ENCODE peak calls at places on chromosome 10, in four cellular contexts. Y, I, D and L are unnamed samples.

GRCh38 chr10:126135939-126136595 is 239.7 kb downstream of the FANK1 start:
- DNase-seq in I (no peak), D (no peak), Y (no peak), L (no peak)

GRCh38 chr10:68271104-68271882 is 39.4 kb upstream of the ATOH7 start:
- DNase-seq in D (no peak), I (no peak), Y (no peak), L (peak; percentile 26)

GRCh38 chr10:5960070-5960972 is 17.0 kb downstream of the IL15RA start:
- DNase-seq in Y (no peak), I (no peak), D (no peak), L (peak; percentile 67)

GRCh38 chr10:100713049-100713858 is 32.1 kb upstream of the PAX2 start:
- DNase-seq in I (no peak), D (no peak), Y (no peak), L (peak; percentile 38)

GRCh38 chr10:29658984-29659769 is 24.4 kb upstream of the SVIL start:
- DNase-seq in Y (peak; percentile 97), D (peak; percentile 88), I (peak; percentile 94), L (peak; percentile 13)

GRCh38 chr10:67664936-67665335 is 31.1 kb downstream of the CTNNA3 start:
- DNase-seq in I (no peak), D (no peak), Y (no peak), L (no peak)

GRCh38 chr10:87852092-87852491 is 11.2 kb downstream of the KLLN start:
- DNase-seq in I (no peak), D (no peak), Y (no peak), L (no peak)

GRCh38 chr10:22017283-22018020 is 13.9 kb upstream of the DNAJC1 start:
- DNase-seq in D (no peak), I (no peak), Y (no peak), L (peak; percentile 74)

GRCh38 chr10:130751851-130752250 is 559.7 kb downstream of the TCERG1L start:
- DNase-seq in I (no peak), Y (no peak), D (no peak), L (no peak)

GRCh38 chr10:75111906-75112703 is 649 bp downstream of the SAMD8 start:
- DNase-seq in D (peak; percentile 48), Y (peak; percentile 1), I (no peak), L (peak; percentile 69)

GRCh38 chr10:58856508-58857240 is 319.8 kb upstream of the PHYHIPL start:
- DNase-seq in D (peak; percentile 84), I (peak; percentile 92), Y (peak; percentile 24), L (no peak)

GRCh38 chr10:118922226-118922625 is 107.3 kb upstream of the NANOS1 start:
- DNase-seq in D (no peak), Y (no peak), I (no peak), L (no peak)

GRCh38 chr10:84860855-84861254 is 532.5 kb downstream of the CCSER2 start:
- DNase-seq in Y (no peak), I (no peak), D (no peak), L (no peak)

GRCh38 chr10:77287647-77288120 is 349.9 kb downstream of the KCNMA1 start:
- DNase-seq in Y (no peak), D (no peak), I (no peak), L (no peak)

GRCh38 chr10:10359263-10359662 is 658.4 kb upstream of the CELF2 start:
- DNase-seq in I (no peak), D (no peak), Y (no peak), L (no peak)

GRCh38 chr10:78686444-78687060 is 382.2 kb upstream of the ZMIZ1 start:
- DNase-seq in Y (no peak), D (no peak), I (no peak), L (no peak)

GRCh38 chr10:114905450-114905849 is 32.5 kb upstream of the TRUB1 start:
- DNase-seq in Y (peak; percentile 55), D (peak; percentile 35), I (no peak), L (no peak)

GRCh38 chr10:36182059-36182654 is 540.1 kb upstream of the FZD8 start:
- DNase-seq in Y (no peak), D (no peak), I (no peak), L (no peak)

GRCh38 chr10:73096041-73096451 is 620 bp downstream of the P4HA1 start:
- DNase-seq in Y (no peak), I (no peak), D (no peak), L (peak; percentile 55)

GRCh38 chr10:6973904-6974303 is 393.8 kb upstream of the PRKCQ start:
- DNase-seq in D (no peak), Y (no peak), I (no peak), L (no peak)

GRCh38 chr10:1538121-1538520 is 199.2 kb downstream of the ADARB2 start:
- DNase-seq in D (no peak), Y (no peak), I (no peak), L (no peak)

GRCh38 chr10:59175538-59176240 is 754 bp upstream of the PHYHIPL start:
- DNase-seq in I (no peak), Y (no peak), D (peak; percentile 40), L (no peak)

GRCh38 chr10:12847361-12847975 is 154.0 kb downstream of the CCDC3 start:
- DNase-seq in Y (peak; percentile 43), I (no peak), D (no peak), L (peak; percentile 48)

GRCh38 chr10:28367865-28368541 is 65.1 kb upstream of the MPP7 start:
- DNase-seq in D (no peak), Y (no peak), I (no peak), L (no peak)

GRCh38 chr10:7152341-7152740 is 258.5 kb downstream of the SFMBT2 start:
- DNase-seq in D (no peak), I (no peak), Y (no peak), L (no peak)

GRCh38 chr10:73894245-73894971 is 16.5 kb upstream of the PLAU start:
- DNase-seq in Y (no peak), I (no peak), D (no peak), L (no peak)

GRCh38 chr10:114718386-114718785 is 60.3 kb upstream of the ABLIM1 start:
- DNase-seq in I (no peak), Y (no peak), D (no peak), L (no peak)

GRCh38 chr10:78512205-78512550 is 478.5 kb downstream of the RPS24 start:
- DNase-seq in D (no peak), Y (no peak), I (no peak), L (no peak)

GRCh38 chr10:15365690-15366089 is 5.4 kb downstream of the FAM171A1 start:
- DNase-seq in I (no peak), D (no peak), Y (no peak), L (no peak)

GRCh38 chr10:15361131-15361530 is 10.0 kb downstream of the FAM171A1 start:
- DNase-seq in D (no peak), I (no peak), Y (no peak), L (no peak)

GRCh38 chr10:15360566-15360965 is 10.5 kb downstream of the FAM171A1 start:
- DNase-seq in I (no peak), Y (no peak), D (no peak), L (no peak)

GRCh38 chr10:15367296-15367830 is 3.7 kb downstream of the FAM171A1 start:
- DNase-seq in D (peak; percentile 33), Y (no peak), I (no peak), L (no peak)

DNA sequence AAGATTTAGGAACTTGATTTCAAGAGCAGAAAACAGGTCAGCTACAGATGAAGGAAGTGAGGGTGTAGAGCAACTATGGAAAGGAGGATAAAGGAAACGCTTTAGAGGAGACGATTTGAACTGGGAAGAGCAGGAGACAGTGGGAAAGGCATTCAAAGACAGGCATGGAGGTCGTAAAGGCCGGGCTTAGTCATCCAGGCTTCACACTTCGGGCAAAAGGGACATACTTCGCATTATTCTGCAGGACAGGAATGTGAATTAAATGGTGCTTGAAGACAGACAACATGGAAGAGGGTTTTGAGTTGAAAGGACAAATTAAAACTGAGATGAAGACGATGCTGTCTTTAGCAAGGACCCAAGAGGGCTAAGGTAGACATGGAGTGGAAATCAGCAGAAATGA is 8.1 kb downstream of the FAM171A1 start:
- DNase-seq in Y (no peak), D (no peak), I (no peak), L (no peak)
- TF ChIP-seq TCF7L2 in Y (no peak), D (no peak), I (no peak), L (no peak)

DNA sequence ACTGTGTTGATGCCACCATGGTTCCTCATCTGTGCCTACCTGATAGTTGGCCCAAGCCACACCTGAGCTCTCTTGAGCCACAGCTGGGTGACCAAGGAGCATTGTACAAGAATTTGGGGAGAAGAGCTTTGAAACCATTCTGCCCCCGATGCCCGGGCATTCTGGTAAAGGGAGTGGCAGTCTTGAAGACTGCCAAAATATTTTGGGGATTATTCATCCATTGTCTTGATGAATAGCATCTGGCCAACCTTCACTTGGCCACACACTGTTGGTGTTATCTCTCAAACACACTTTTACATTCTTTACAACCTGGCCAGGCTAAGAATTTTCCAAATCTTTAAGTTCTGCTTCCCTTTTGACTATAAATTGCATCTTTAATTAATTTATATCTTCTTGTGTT is 113.1 kb upstream of the PCBD1 start:
- DNase-seq in Y (no peak), D (no peak), I (no peak), L (no peak)
- TF ChIP-seq TCF7L2 in Y (no peak), D (no peak), I (no peak), L (no peak)

GRCh38 chr10:11539191-11539868 is 72.1 kb downstream of the USP6NL start:
- DNase-seq in D (peak; percentile 30), Y (peak; percentile 46), I (peak; percentile 46), L (peak; percentile 58)
- TF ChIP-seq TCF7L2 in D (no peak), Y (no peak), I (no peak), L (no peak)

GRCh38 chr10:24721254-24722106 is 2.2 kb downstream of the ARHGAP21 start:
- DNase-seq in I (no peak), D (no peak), Y (no peak), L (peak; percentile 29)
- TF ChIP-seq TCF7L2 in I (no peak), D (no peak), Y (no peak), L (no peak)

DNA sequence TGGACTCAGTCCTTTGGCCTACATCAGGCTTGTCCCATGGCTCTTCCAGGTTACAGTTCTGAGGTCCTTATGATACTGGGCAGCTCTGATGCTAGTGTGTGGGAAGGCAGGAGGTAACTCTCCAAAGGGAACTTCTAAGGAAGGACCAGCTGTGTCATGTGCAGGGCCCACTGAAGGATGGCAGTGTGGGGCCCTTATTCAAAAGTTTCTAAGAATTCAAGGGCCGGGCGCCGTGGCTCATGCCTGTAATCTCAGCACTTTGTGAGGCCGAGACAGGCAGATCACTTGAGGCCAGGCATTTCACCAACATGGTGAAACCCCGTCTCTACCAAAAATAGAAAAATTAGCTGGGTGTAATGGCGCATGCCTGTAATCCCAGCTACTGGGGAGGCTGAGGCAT is 254.2 kb upstream of the HABP2 start:
- DNase-seq in D (no peak), I (no peak), Y (no peak), L (no peak)
- TF ChIP-seq TCF7L2 in D (no peak), I (no peak), Y (no peak), L (no peak)

GRCh38 chr10:4847580-4848020 is 21.6 kb downstream of the AKR1E2 start:
- DNase-seq in Y (no peak), I (no peak), D (no peak), L (peak; percentile 47)
- TF ChIP-seq TCF7L2 in Y (no peak), I (no peak), D (no peak), L (no peak)

GRCh38 chr10:98310721-98311120 is 42.7 kb upstream of the LOXL4 start:
- DNase-seq in D (no peak), I (no peak), Y (no peak), L (no peak)
- TF ChIP-seq TCF7L2 in D (no peak), I (no peak), Y (no peak), L (no peak)

DNA sequence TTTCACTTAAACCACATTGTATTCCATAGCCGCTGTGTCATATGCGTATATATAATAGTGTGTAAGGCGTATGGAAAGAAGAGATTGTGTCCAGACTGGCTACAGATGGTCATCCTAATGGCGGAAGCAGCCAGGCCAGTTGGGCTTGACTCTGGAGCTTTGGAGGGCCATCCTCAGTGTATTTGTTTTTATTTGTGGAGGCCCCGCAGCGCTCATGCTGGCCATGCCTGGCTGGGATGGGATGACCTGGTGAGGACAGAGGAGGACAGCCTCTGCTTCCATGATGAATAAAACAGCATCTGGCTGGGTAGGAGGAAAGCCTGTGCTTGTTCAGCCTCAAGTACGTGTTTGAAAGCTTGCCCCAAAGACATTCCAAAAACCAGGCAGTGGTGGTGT is 220.3 kb downstream of the EBF3 start:
- DNase-seq in D (no peak), Y (no peak), I (no peak), L (no peak)
- TF ChIP-seq TCF7L2 in D (no peak), Y (no peak), I (no peak), L (no peak)